ENCODE peak calls at places on chromosomes 4 and X, in nine cellular contexts. Z is left colon, L is AG04450, Y is cardiac muscle cell, M is A673, I is neural crest cell, H is C1 segment of cervical spinal cord, T is endothelial cell of umbilical vein, X is HT1080. K is an unnamed sample.

GRCh38 chr4:7677086-7677485 is 242.4 kb upstream of the PSAPL1 start:
- DNase-seq in Z (no peak), L (no peak), Y (no peak), M (no peak), I (no peak), H (no peak), T (no peak), X (no peak), K (no peak)

GRCh38 chr4:24042094-24042493 is 152.2 kb upstream of the PPARGC1A start:
- DNase-seq in Z (no peak), L (peak), Y (peak), M (no peak), I (no peak), H (no peak), T (no peak), X (peak), K (no peak)

GRCh38 chr4:149409186-149410056 is 406.2 kb downstream of the IQCM start:
- DNase-seq in Z (no peak), L (peak), Y (peak), M (peak), I (no peak), H (no peak), T (no peak), X (peak), K (no peak)

GRCh38 chr4:73727685-73728084 is 12.7 kb upstream of the CXCL8 start:
- DNase-seq in Z (no peak), L (no peak), Y (no peak), M (no peak), I (no peak), H (no peak), T (peak), X (no peak), K (no peak)

GRCh38 chrX:134287356-134287755 is 50.4 kb downstream of the CCDC160 start:
- DNase-seq in Z (no peak), L (no peak), Y (no peak), M (no peak), I (no peak), H (no peak), T (no peak), X (no peak), K (no peak)

GRCh38 chr4:76637704-76638361 is 202.8 kb downstream of the SHROOM3 start:
- DNase-seq in Z (no peak), L (no peak), Y (no peak), M (peak), I (no peak), H (no peak), T (no peak), X (peak), K (no peak)

GRCh38 chr4:152138451-152138850 is 377.6 kb upstream of the GATB start:
- DNase-seq in Z (no peak), L (no peak), Y (no peak), M (no peak), I (no peak), H (no peak), T (no peak), X (no peak), K (peak)

GRCh38 chr4:173018446-173018845 is 150.2 kb upstream of the GALNT7 start:
- DNase-seq in Z (no peak), L (no peak), Y (no peak), M (no peak), I (no peak), H (no peak), T (no peak), X (no peak), K (no peak)

GRCh38 chr4:76002176-76002575 is 5.1 kb downstream of the CXCL9 start:
- DNase-seq in Z (no peak), L (no peak), Y (peak), M (no peak), I (no peak), H (no peak), T (peak), X (peak), K (peak)

GRCh38 chr4:6227412-6228157 is 27.2 kb upstream of the JAKMIP1 start:
- DNase-seq in Z (no peak), L (no peak), Y (no peak), M (no peak), I (no peak), H (no peak), T (no peak), X (no peak), K (no peak)

GRCh38 chr4:124902111-124902510 is 189.6 kb upstream of the ANKRD50 start:
- DNase-seq in Z (no peak), L (no peak), Y (no peak), M (no peak), I (no peak), H (no peak), T (no peak), X (no peak), K (no peak)

GRCh38 chrX:25561190-25561589 is 545.4 kb upstream of the ARX start:
- DNase-seq in Z (no peak), L (no peak), Y (no peak), M (no peak), I (no peak), H (no peak), T (no peak), X (no peak), K (no peak)

GRCh38 chr4:176150283-176150682 is 45.1 kb downstream of the SPATA4 start:
- DNase-seq in Z (no peak), L (no peak), Y (peak), M (peak), I (no peak), H (no peak), T (peak), X (peak), K (peak)

GRCh38 chr4:124806403-124806802 is 93.9 kb upstream of the ANKRD50 start:
- DNase-seq in Z (no peak), L (no peak), Y (no peak), M (peak), I (no peak), H (no peak), T (no peak), X (peak), K (peak)

GRCh38 chr4:51851090-51851936 is 8.4 kb downstream of the DCUN1D4 start:
- DNase-seq in Z (no peak), L (no peak), Y (no peak), M (no peak), I (no peak), H (no peak), T (no peak), X (no peak), K (peak)

GRCh38 chr4:47639531-47639930 is 154.5 kb downstream of the ATP10D start:
- DNase-seq in Z (no peak), L (no peak), Y (peak), M (no peak), I (no peak), H (no peak), T (peak), X (peak), K (peak)

GRCh38 chr4:128309585-128309984 is 22.0 kb upstream of the PGRMC2 start:
- DNase-seq in Z (no peak), L (no peak), Y (no peak), M (no peak), I (no peak), H (no peak), T (no peak), X (no peak), K (no peak)

GRCh38 chrX:41870719-41871151 is 52.6 kb downstream of the CASK start:
- DNase-seq in Z (peak), L (no peak), Y (no peak), M (no peak), I (no peak), H (no peak), T (no peak), X (no peak), K (no peak)